ENCODE peak calls at places on chromosomes 5 and 9, in four cellular contexts. I is HFF-Myc; X is astrocyte of the spinal cord; Q is activated CD4-positive, alpha-beta T cell treated with anti-CD3 and anti-CD28 coated beads for 24 hours. R is an unnamed sample.

GRCh38 chr9:134887686-134888602 is 7.3 kb downstream of the FCN2 start:
- DNase-seq in Q (no peak), I (no peak), X (no peak), R (no peak)

GRCh38 chr9:125446581-125447094 is 185.0 kb downstream of the GAPVD1 start:
- DNase-seq in Q (no peak), X (no peak), I (no peak), R (no peak)

GRCh38 chr9:131260751-131261452 is 15.4 kb downstream of the FAM78A start:
- DNase-seq in I (no peak), X (no peak), Q (no peak), R (no peak)

GRCh38 chr9:133955821-133956411 is 36.2 kb downstream of the VAV2 start:
- DNase-seq in I (no peak), X (peak), Q (no peak), R (no peak)

GRCh38 chr5:35087971-35088370 is 40.2 kb upstream of the AGXT2 start:
- DNase-seq in Q (no peak), I (no peak), X (peak), R (peak)

GRCh38 chr9:124632077-124632621 is 125.0 kb upstream of the NR5A1 start:
- DNase-seq in X (peak), I (peak), Q (no peak), R (no peak)

GRCh38 chr9:109856785-109857184 is 76.8 kb downstream of the PALM2AKAP2 start:
- DNase-seq in X (no peak), Q (no peak), I (peak), R (no peak)

GRCh38 chr9:126763130-126763764 is 41.6 kb upstream of the ZBTB43 start:
- DNase-seq in Q (no peak), I (no peak), X (no peak), R (no peak)

GRCh38 chr5:153959134-153959957 is 79.4 kb downstream of the FAM114A2 start:
- DNase-seq in I (peak), Q (no peak), X (peak), R (peak)

GRCh38 chr5:97670447-97670846 is 487.4 kb upstream of the RIOK2 start:
- DNase-seq in X (no peak), Q (no peak), I (no peak), R (no peak)

GRCh38 chr5:31963961-31964360 is 210.2 kb downstream of the GOLPH3 start:
- DNase-seq in Q (no peak), X (no peak), I (no peak), R (no peak)

GRCh38 chr5:69167488-69167845 is 517 bp downstream of the CCNB1 start:
- DNase-seq in X (peak), Q (no peak), I (no peak), R (no peak)

GRCh38 chr5:100900796-100901731 is 2.0 kb downstream of the ST8SIA4 start:
- DNase-seq in X (peak), Q (peak), I (no peak), R (no peak)

GRCh38 chr5:134371834-134372340 is 518 bp downstream of the UBE2B start:
- DNase-seq in I (peak), X (peak), Q (peak), R (peak)

GRCh38 chr9:83472221-83472665 is 66.0 kb downstream of the FRMD3 start:
- DNase-seq in Q (no peak), I (no peak), X (peak), R (peak)

GRCh38 chr5:179207920-179208705 is 137.1 kb downstream of the ADAMTS2 start:
- DNase-seq in I (no peak), Q (no peak), X (no peak), R (no peak)

GRCh38 chr5:112709416-112709815 is 28.3 kb upstream of the APC start:
- DNase-seq in Q (no peak), X (no peak), I (no peak), R (no peak)

GRCh38 chr9:132019702-132020101 is 60.0 kb downstream of the MED27 start:
- DNase-seq in X (no peak), Q (no peak), I (no peak), R (no peak)

GRCh38 chr5:9861664-9862256 is 231.6 kb upstream of the TAS2R1 start:
- DNase-seq in Q (no peak), X (no peak), I (peak), R (peak)

R was measured in kidney glomerular epithelial cell.